ENCODE peak calls at places on chromosomes 7 and 10, in six cellular contexts. One of them, this sample, is unnamed.

GRCh38 chr10:44828515-44829142 is 82.5 kb upstream of the TMEM72 start:
- DNase-seq in neuronal stem cell: no peak
- DNase-seq in PC-9: no peak
- DNase-seq in A549: no peak
- DNase-seq in OCI-LY7: no peak
- DNase-seq in H9: no peak
- DNase-seq in this sample: peak

GRCh38 chr10:118290471-118290995 is 51.6 kb downstream of the FAM204A start:
- DNase-seq in OCI-LY7: no peak
- DNase-seq in neuronal stem cell: no peak
- DNase-seq in H9: no peak
- DNase-seq in PC-9: no peak
- DNase-seq in A549: no peak
- DNase-seq in this sample: no peak

GRCh38 chr10:129193148-129193547 is 273.9 kb upstream of the MGMT start:
- DNase-seq in neuronal stem cell: no peak
- DNase-seq in H9: no peak
- DNase-seq in A549: no peak
- DNase-seq in OCI-LY7: no peak
- DNase-seq in PC-9: no peak
- DNase-seq in this sample: peak

GRCh38 chr10:100980327-100981110 is 6.8 kb downstream of the MRPL43 start:
- DNase-seq in PC-9: no peak
- DNase-seq in H9: no peak
- DNase-seq in A549: no peak
- DNase-seq in OCI-LY7: no peak
- DNase-seq in neuronal stem cell: no peak
- DNase-seq in this sample: no peak

GRCh38 chr7:108226723-108227359 is 96.7 kb upstream of the LAMB4 start:
- DNase-seq in neuronal stem cell: no peak
- DNase-seq in PC-9: no peak
- DNase-seq in OCI-LY7: no peak
- DNase-seq in H9: no peak
- DNase-seq in A549: no peak
- DNase-seq in this sample: no peak

GRCh38 chr10:46326971-46327370 is 40.2 kb downstream of the ANTXRL start:
- DNase-seq in neuronal stem cell: no peak
- DNase-seq in A549: no peak
- DNase-seq in OCI-LY7: no peak
- DNase-seq in H9: peak
- DNase-seq in PC-9: no peak
- DNase-seq in this sample: no peak

GRCh38 chr7:2529161-2530075 is 9.8 kb downstream of the LFNG start:
- DNase-seq in OCI-LY7: peak
- DNase-seq in PC-9: peak
- DNase-seq in A549: peak
- DNase-seq in neuronal stem cell: no peak
- DNase-seq in H9: no peak
- DNase-seq in this sample: peak

GRCh38 chr7:74225400-74225799 is 15.6 kb downstream of the LAT2 start:
- DNase-seq in neuronal stem cell: no peak
- DNase-seq in A549: no peak
- DNase-seq in PC-9: no peak
- DNase-seq in H9: no peak
- DNase-seq in OCI-LY7: no peak
- DNase-seq in this sample: no peak

GRCh38 chr10:16341637-16342036 is 95.2 kb upstream of the PTER start:
- DNase-seq in H9: no peak
- DNase-seq in neuronal stem cell: no peak
- DNase-seq in OCI-LY7: no peak
- DNase-seq in A549: no peak
- DNase-seq in PC-9: no peak
- DNase-seq in this sample: no peak

GRCh38 chr7:34759477-34760125 is 101.6 kb downstream of the NPSR1 start:
- DNase-seq in H9: peak
- DNase-seq in PC-9: no peak
- DNase-seq in neuronal stem cell: peak
- DNase-seq in OCI-LY7: peak
- DNase-seq in A549: peak
- DNase-seq in this sample: peak

GRCh38 chr10:6514180-6514579 is 65.9 kb downstream of the PRKCQ start:
- DNase-seq in A549: no peak
- DNase-seq in PC-9: no peak
- DNase-seq in neuronal stem cell: no peak
- DNase-seq in H9: no peak
- DNase-seq in OCI-LY7: no peak
- DNase-seq in this sample: no peak

GRCh38 chr10:26557641-26558014 is 119.5 kb downstream of the APBB1IP start:
- DNase-seq in A549: peak
- DNase-seq in PC-9: no peak
- DNase-seq in OCI-LY7: no peak
- DNase-seq in neuronal stem cell: no peak
- DNase-seq in H9: no peak
- DNase-seq in this sample: no peak

GRCh38 chr7:8295638-8296361 is 33.8 kb upstream of the ICA1 start:
- DNase-seq in neuronal stem cell: peak
- DNase-seq in H9: peak
- DNase-seq in PC-9: peak
- DNase-seq in OCI-LY7: peak
- DNase-seq in A549: peak
- DNase-seq in this sample: peak

GRCh38 chr10:35890061-35890969 is 248.2 kb upstream of the FZD8 start:
- DNase-seq in OCI-LY7: no peak
- DNase-seq in neuronal stem cell: no peak
- DNase-seq in PC-9: no peak
- DNase-seq in A549: no peak
- DNase-seq in H9: no peak
- DNase-seq in this sample: no peak

GRCh38 chr7:133770863-133771492 is 356.2 kb upstream of the LRGUK start:
- DNase-seq in A549: peak
- DNase-seq in OCI-LY7: no peak
- DNase-seq in H9: no peak
- DNase-seq in neuronal stem cell: peak
- DNase-seq in PC-9: no peak
- DNase-seq in this sample: no peak

GRCh38 chr10:101367569-101368453 is 13.8 kb downstream of the BTRC start:
- DNase-seq in A549: peak
- DNase-seq in neuronal stem cell: no peak
- DNase-seq in OCI-LY7: no peak
- DNase-seq in H9: no peak
- DNase-seq in PC-9: peak
- DNase-seq in this sample: no peak

GRCh38 chr10:128998101-128998500 is 468.9 kb upstream of the MGMT start:
- DNase-seq in A549: no peak
- DNase-seq in OCI-LY7: no peak
- DNase-seq in PC-9: no peak
- DNase-seq in neuronal stem cell: no peak
- DNase-seq in H9: no peak
- DNase-seq in this sample: no peak

GRCh38 chr7:142347091-142347490 is 89.2 kb upstream of the PRSS58 start:
- DNase-seq in PC-9: no peak
- DNase-seq in H9: no peak
- DNase-seq in A549: no peak
- DNase-seq in neuronal stem cell: no peak
- DNase-seq in OCI-LY7: no peak
- DNase-seq in this sample: no peak

GRCh38 chr7:105354383-105354782 is 34.3 kb downstream of the SRPK2 start:
- DNase-seq in PC-9: no peak
- DNase-seq in H9: no peak
- DNase-seq in neuronal stem cell: no peak
- DNase-seq in OCI-LY7: no peak
- DNase-seq in A549: no peak
- DNase-seq in this sample: no peak

GRCh38 chr10:49058341-49059255 is 56.7 kb downstream of the VSTM4 start:
- DNase-seq in H9: no peak
- DNase-seq in A549: no peak
- DNase-seq in PC-9: no peak
- DNase-seq in OCI-LY7: no peak
- DNase-seq in neuronal stem cell: no peak
- DNase-seq in this sample: no peak

GRCh38 chr7:32275216-32275979 is 205.2 kb upstream of the PDE1C start:
- DNase-seq in A549: no peak
- DNase-seq in neuronal stem cell: no peak
- DNase-seq in PC-9: no peak
- DNase-seq in H9: no peak
- DNase-seq in OCI-LY7: no peak
- DNase-seq in this sample: no peak

GRCh38 chr10:63631971-63632370 is 110.8 kb downstream of the REEP3 start:
- DNase-seq in neuronal stem cell: no peak
- DNase-seq in H9: no peak
- DNase-seq in OCI-LY7: no peak
- DNase-seq in PC-9: no peak
- DNase-seq in A549: no peak
- DNase-seq in this sample: no peak

GRCh38 chr7:46192191-46192590 is 271.1 kb upstream of the IGFBP3 start:
- DNase-seq in A549: no peak
- DNase-seq in neuronal stem cell: no peak
- DNase-seq in PC-9: peak
- DNase-seq in OCI-LY7: no peak
- DNase-seq in H9: no peak
- DNase-seq in this sample: no peak
- H3K4me2 ChIP-seq in A549: no peak
- H3K4me2 ChIP-seq in neuronal stem cell: no peak
- H3K4me2 ChIP-seq in PC-9: peak
- H3K4me2 ChIP-seq in OCI-LY7: no peak
- H3K4me2 ChIP-seq in H9: no peak
- H3K4me2 ChIP-seq in this sample: no peak

GRCh38 chr10:72688208-72688651 is 3.7 kb upstream of the MCU start:
- DNase-seq in OCI-LY7: no peak
- DNase-seq in A549: peak
- DNase-seq in H9: no peak
- DNase-seq in PC-9: peak
- DNase-seq in neuronal stem cell: no peak
- DNase-seq in this sample: no peak
- H3K4me2 ChIP-seq in OCI-LY7: no peak
- H3K4me2 ChIP-seq in A549: peak
- H3K4me2 ChIP-seq in H9: no peak
- H3K4me2 ChIP-seq in PC-9: peak
- H3K4me2 ChIP-seq in neuronal stem cell: no peak
- H3K4me2 ChIP-seq in this sample: no peak

GRCh38 chr10:61878411-61879051 is 23.0 kb upstream of the ARID5B start:
- DNase-seq in A549: no peak
- DNase-seq in PC-9: no peak
- DNase-seq in neuronal stem cell: no peak
- DNase-seq in OCI-LY7: no peak
- DNase-seq in H9: no peak
- DNase-seq in this sample: no peak
- H3K4me2 ChIP-seq in A549: no peak
- H3K4me2 ChIP-seq in PC-9: no peak
- H3K4me2 ChIP-seq in neuronal stem cell: no peak
- H3K4me2 ChIP-seq in OCI-LY7: no peak
- H3K4me2 ChIP-seq in H9: no peak
- H3K4me2 ChIP-seq in this sample: no peak

GRCh38 chr10:90742189-90742588 is 115.7 kb downstream of the HTR7 start:
- DNase-seq in PC-9: no peak
- DNase-seq in OCI-LY7: no peak
- DNase-seq in A549: no peak
- DNase-seq in H9: no peak
- DNase-seq in neuronal stem cell: no peak
- DNase-seq in this sample: no peak
- H3K4me2 ChIP-seq in PC-9: no peak
- H3K4me2 ChIP-seq in OCI-LY7: no peak
- H3K4me2 ChIP-seq in A549: no peak
- H3K4me2 ChIP-seq in H9: no peak
- H3K4me2 ChIP-seq in neuronal stem cell: no peak
- H3K4me2 ChIP-seq in this sample: no peak

GRCh38 chr7:22697897-22698645 is 28.9 kb upstream of the IL6 start:
- DNase-seq in OCI-LY7: no peak
- DNase-seq in PC-9: peak
- DNase-seq in H9: no peak
- DNase-seq in A549: no peak
- DNase-seq in neuronal stem cell: no peak
- DNase-seq in this sample: no peak
- H3K4me2 ChIP-seq in OCI-LY7: no peak
- H3K4me2 ChIP-seq in PC-9: no peak
- H3K4me2 ChIP-seq in H9: no peak
- H3K4me2 ChIP-seq in A549: no peak
- H3K4me2 ChIP-seq in neuronal stem cell: no peak
- H3K4me2 ChIP-seq in this sample: no peak

This sample was measured in GM23338.